ENCODE peak calls at places on chromosomes 7 and 10, in four cellular contexts. N, H, Z and M are unnamed samples.

GRCh38 chr10:71270301-71270777 is 48.7 kb upstream of the SLC29A3 start:
- DNase-seq in N (peak), H (peak), Z (peak), M (peak)

GRCh38 chr10:78283069-78283682 is 249.5 kb downstream of the RPS24 start:
- DNase-seq in N (no peak), H (no peak), Z (peak), M (no peak)

GRCh38 chr7:93890041-93890463 is 501 bp downstream of the TFPI2 start:
- DNase-seq in N (no peak), H (peak), Z (no peak), M (peak)

GRCh38 chr7:26172048-26172447 is 20.1 kb downstream of the NFE2L3 start:
- DNase-seq in N (no peak), H (no peak), Z (no peak), M (no peak)

GRCh38 chr7:26213821-26214515 is 12.4 kb downstream of the CBX3 start:
- DNase-seq in N (no peak), H (no peak), Z (no peak), M (no peak)

GRCh38 chr7:157271991-157272324 is 64.8 kb upstream of the DNAJB6 start:
- DNase-seq in N (peak), H (peak), Z (peak), M (no peak)

GRCh38 chr7:110027385-110027784 is 1063.5 kb upstream of the LRRN3 start:
- DNase-seq in N (no peak), H (no peak), Z (no peak), M (no peak)

GRCh38 chr7:74480861-74481417 is 27.2 kb downstream of the GTF2IRD1 start:
- DNase-seq in N (peak), H (peak), Z (no peak), M (no peak)

GRCh38 chr7:90516257-90516656 is 46.8 kb downstream of the PTTG1IP2 start:
- DNase-seq in N (no peak), H (no peak), Z (no peak), M (no peak)

GRCh38 chr10:43960477-43960876 is 311.8 kb upstream of the ZNF32 start:
- DNase-seq in N (no peak), H (no peak), Z (no peak), M (no peak)

GRCh38 chr10:35339946-35340345 is 3.6 kb downstream of the CCNY start:
- DNase-seq in N (no peak), H (no peak), Z (no peak), M (no peak)

GRCh38 chr7:108007280-108007679 is 4.3 kb upstream of the LAMB1 start:
- DNase-seq in N (no peak), H (no peak), Z (no peak), M (no peak)

GRCh38 chr7:66380285-66380888 is 175.3 kb downstream of the TPST1 start:
- DNase-seq in N (no peak), H (no peak), Z (peak), M (no peak)

GRCh38 chr10:36573246-36573645 is 552.2 kb upstream of the ANKRD30A start:
- DNase-seq in N (no peak), H (no peak), Z (no peak), M (no peak)

GRCh38 chr7:130951303-130951975 is 217.4 kb upstream of the KLF14 start:
- DNase-seq in N (no peak), H (no peak), Z (no peak), M (no peak)

GRCh38 chr7:112777406-112777805 is 12.8 kb downstream of the TMEM168 start:
- DNase-seq in N (no peak), H (no peak), Z (no peak), M (no peak)
- TF ChIP-seq POLR2A in N (no peak), H (no peak), Z (no peak), M (no peak)

GRCh38 chr7:92830047-92830446 is 6.3 kb downstream of the CDK6 start:
- DNase-seq in N (no peak), H (no peak), Z (no peak), M (no peak)

GRCh38 chr7:92824450-92824849 is 11.9 kb downstream of the CDK6 start:
- DNase-seq in N (no peak), H (no peak), Z (no peak), M (no peak)

GRCh38 chr7:92824901-92825480 is 11.4 kb downstream of the CDK6 start:
- DNase-seq in N (no peak), H (no peak), Z (no peak), M (peak)

GRCh38 chr7:92826258-92827004 is 9.9 kb downstream of the CDK6 start:
- DNase-seq in N (no peak), H (no peak), Z (no peak), M (no peak)

DNA sequence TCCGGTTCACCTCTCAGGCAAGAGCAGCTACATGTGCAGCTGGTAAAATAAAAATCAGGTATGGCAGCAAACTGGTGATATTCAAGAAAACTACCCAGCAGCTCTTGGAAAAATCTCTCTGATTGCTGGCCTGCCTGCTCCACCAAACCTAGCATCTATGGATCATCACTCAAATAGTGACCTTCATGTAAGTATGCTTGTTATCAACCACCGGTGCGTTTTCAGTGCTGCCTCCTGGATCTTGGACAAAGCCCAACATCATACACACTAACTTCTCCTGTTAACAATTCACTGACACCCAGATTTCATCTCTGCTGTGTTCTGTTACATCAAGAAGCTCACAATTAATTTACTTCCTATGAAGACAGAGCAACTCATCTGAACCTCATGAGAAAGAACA is 8.9 kb downstream of the CDK6 start:
- DNase-seq in N (no peak), H (peak), Z (no peak), M (peak)
- TF ChIP-seq POLR2A in N (no peak), H (no peak), Z (no peak), M (no peak)

GRCh38 chr10:79446451-79447020 is 1.1 kb upstream of the ZCCHC24 start:
- DNase-seq in N (peak), H (peak), Z (no peak), M (peak)
- TF ChIP-seq POLR2A in N (no peak), H (no peak), Z (no peak), M (no peak)

GRCh38 chr10:22251751-22252285 is 34.0 kb upstream of the EBLN1 start:
- DNase-seq in N (peak), H (peak), Z (no peak), M (peak)

GRCh38 chr10:22253578-22253882 is 35.7 kb upstream of the EBLN1 start:
- DNase-seq in N (peak), H (peak), Z (no peak), M (peak)

GRCh38 chr10:22252801-22253577 is 35.2 kb upstream of the EBLN1 start:
- DNase-seq in N (peak), H (peak), Z (no peak), M (peak)

GRCh38 chr10:22250897-22251605 is 33.2 kb upstream of the EBLN1 start:
- DNase-seq in N (no peak), H (no peak), Z (no peak), M (peak)

DNA sequence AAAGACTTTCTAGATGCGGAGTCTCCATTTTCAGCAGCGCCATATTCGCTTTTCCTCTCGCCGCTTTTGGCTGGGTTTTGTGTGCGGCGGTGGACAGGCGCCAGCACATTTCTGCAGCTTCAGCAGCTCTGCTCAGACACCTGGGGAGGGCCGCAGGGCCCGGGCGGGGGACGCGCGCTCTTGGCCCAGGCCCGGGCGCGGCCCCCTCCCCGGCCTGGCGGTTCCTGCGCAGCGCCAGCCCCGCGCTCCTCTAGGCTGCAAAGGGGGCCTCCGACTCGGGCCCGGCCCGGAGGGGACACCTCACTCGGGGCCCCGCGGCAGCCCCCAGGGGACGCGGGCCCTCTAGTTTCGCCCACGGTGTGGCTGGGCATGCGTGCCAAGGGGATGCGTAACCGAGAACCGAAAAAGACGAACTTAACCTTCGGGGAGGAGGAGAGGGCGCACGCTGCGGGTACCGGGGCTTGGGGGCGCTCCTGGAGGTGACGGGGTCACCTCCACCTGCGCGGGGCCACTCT is 34.5 kb upstream of the EBLN1 start:
- DNase-seq in N (peak), H (peak), Z (no peak), M (peak)
- TF ChIP-seq POLR2A in N (no peak), H (peak), Z (no peak), M (no peak)